ENCODE peak calls at places on chromosomes 1 and 21, in ten cellular contexts. J, Q, W, D, F, C, L, N, U and K are unnamed samples.

GRCh38 chr1:96596226-96596625 is 125.4 kb upstream of the PTBP2 start:
- DNase-seq in J (no peak), Q (no peak), W (peak; percentile 33), D (no peak), F (no peak), C (no peak), L (peak; percentile 83), N (peak; percentile 18), U (peak; percentile 53), K (no peak)

GRCh38 chr1:239428311-239428710 is 41.9 kb downstream of the CHRM3 start:
- DNase-seq in J (no peak), Q (no peak), W (no peak), D (no peak), F (no peak), C (no peak), L (no peak), N (no peak), U (no peak), K (no peak)

GRCh38 chr21:37915941-37916794 is at the start of gene KCNJ6:
- DNase-seq in J (peak; percentile 63), Q (no peak), W (no peak), D (no peak), F (no peak), C (no peak), L (peak; percentile 87), N (no peak), U (peak; percentile 60), K (no peak)

GRCh38 chr1:25095635-25096200 is 136.6 kb downstream of the SYF2 start:
- DNase-seq in J (no peak), Q (no peak), W (no peak), D (no peak), F (no peak), C (no peak), L (no peak), N (no peak), U (no peak), K (no peak)

GRCh38 chr1:72777918-72778317 is 495.6 kb upstream of the NEGR1 start:
- DNase-seq in J (no peak), Q (no peak), W (no peak), D (no peak), F (no peak), C (no peak), L (no peak), N (no peak), U (peak; percentile 3), K (no peak)

GRCh38 chr1:35935436-35935835 is 4.5 kb downstream of the AGO3 start:
- DNase-seq in J (no peak), Q (no peak), W (no peak), D (no peak), F (no peak), C (no peak), L (no peak), N (no peak), U (peak; percentile 56), K (no peak)

GRCh38 chr21:41589131-41589530 is 81.2 kb upstream of the TMPRSS2 start:
- DNase-seq in J (no peak), Q (no peak), W (peak; percentile 9), D (peak; percentile 30), F (no peak), C (no peak), L (no peak), N (no peak), U (no peak), K (peak; percentile 17)

GRCh38 chr1:65141918-65142317 is 6.1 kb upstream of the AK4 start:
- DNase-seq in J (no peak), Q (no peak), W (no peak), D (no peak), F (no peak), C (no peak), L (no peak), N (no peak), U (no peak), K (no peak)

GRCh38 chr21:41497008-41497407 is 10.9 kb downstream of the TMPRSS2 start:
- DNase-seq in J (no peak), Q (no peak), W (no peak), D (no peak), F (no peak), C (no peak), L (no peak), N (no peak), U (no peak), K (no peak)

GRCh38 chr1:59107516-59107915 is 189.4 kb upstream of the FGGY start:
- DNase-seq in J (no peak), Q (peak; percentile 49), W (no peak), D (peak; percentile 92), F (peak; percentile 93), C (peak; percentile 84), L (no peak), N (peak; percentile 95), U (no peak), K (peak; percentile 85)

DNA sequence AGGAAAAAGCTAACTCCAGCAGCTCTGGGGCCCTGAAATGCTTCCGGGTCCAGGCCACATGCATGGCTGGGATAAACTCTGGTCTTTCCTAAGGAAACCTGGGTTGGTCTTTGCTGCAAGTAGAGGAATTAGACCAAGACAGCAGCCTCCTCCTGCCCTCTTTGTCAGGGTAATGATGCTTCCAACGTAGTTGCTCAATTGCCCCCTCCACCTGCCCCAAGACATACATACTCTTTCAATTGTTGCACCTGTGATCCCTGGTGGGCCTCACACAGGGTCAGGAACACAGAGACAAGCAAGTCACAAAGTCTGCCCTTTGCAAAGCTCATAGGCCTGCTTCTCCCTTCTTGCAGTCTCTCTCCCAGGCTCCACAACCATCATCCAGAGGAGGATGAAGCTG is 41.9 kb upstream of the GRIK3 start:
- DNase-seq in J (no peak), Q (no peak), W (no peak), D (no peak), F (no peak), C (no peak), L (no peak), N (no peak), U (no peak), K (no peak)
- TF ChIP-seq CTCF in J (no peak), Q (no peak), W (no peak), D (no peak), F (no peak), C (no peak), L (no peak), N (no peak), U (no peak), K (no peak)

DNA sequence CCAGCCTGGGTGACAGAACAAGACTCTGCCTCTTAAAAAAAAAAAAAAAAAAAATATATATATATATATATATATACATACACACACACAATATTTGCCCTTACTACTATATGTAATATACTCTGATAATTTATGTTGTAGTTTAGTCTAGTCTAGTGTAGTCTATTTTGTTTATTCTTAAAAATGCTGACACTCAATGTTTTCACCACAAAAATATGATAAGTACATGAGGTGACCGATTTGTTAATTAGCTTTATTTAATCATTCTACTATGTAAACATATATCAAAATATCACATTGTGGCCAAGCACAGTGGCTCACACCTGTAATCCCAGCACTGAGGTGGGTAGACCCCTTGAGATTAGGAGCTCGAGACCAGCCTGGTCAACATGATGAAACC is 19.8 kb upstream of the ZNF362 start:
- DNase-seq in J (no peak), Q (no peak), W (no peak), D (no peak), F (no peak), C (no peak), L (no peak), N (no peak), U (no peak), K (no peak)
- TF ChIP-seq CTCF in J (no peak), Q (no peak), W (no peak), D (no peak), F (no peak), C (no peak), L (no peak), N (no peak), U (no peak), K (no peak)

DNA sequence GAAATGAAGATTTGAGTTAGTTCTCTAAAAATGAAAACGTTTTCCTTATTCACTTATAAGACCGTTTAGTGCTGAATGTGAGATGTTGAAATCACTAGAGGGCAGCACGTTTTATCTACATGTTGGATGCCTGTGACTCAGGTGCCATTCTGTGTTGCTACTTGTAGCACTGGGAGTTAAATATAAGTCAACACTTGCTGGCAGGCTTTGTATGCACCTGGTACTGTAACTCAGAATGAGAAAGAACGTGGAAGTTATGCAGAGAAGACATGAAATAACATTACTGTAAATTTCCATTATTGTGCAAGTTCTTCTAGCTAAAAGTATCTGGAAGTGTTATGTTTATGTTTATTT is 45.9 kb downstream of the MIGA1 start:
- DNase-seq in J (no peak), Q (no peak), W (peak; percentile 88), D (peak; percentile 72), F (no peak), C (peak; percentile 96), L (no peak), N (peak; percentile 98), U (peak; percentile 95), K (no peak)
- TF ChIP-seq CTCF in J (peak; percentile 31), Q (peak; percentile 19), W (peak; percentile 84), D (peak; percentile 48), F (no peak), C (peak; percentile 86), L (peak; percentile 57), N (peak; percentile 25), U (peak; percentile 28), K (no peak)

DNA sequence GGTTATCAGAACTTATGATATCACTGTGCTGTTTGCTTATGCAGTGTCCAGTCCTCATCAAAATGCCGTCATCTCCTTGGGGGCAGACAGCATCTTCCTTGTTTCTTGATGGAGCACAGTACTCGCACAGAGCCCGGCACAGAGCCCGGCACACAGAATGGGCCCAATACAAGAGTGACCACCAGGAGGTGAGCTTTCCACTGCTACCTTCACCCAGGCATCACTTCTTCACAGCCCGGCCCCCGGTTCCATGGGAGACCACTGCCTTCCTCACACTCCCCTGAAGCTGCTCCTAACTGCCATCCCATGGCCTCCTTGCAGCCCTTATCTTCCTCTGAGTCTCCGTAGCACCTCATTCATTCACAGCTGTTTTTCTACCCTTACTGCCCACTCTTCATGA is 94.0 kb downstream of the TNR start:
- DNase-seq in J (no peak), Q (no peak), W (no peak), D (no peak), F (no peak), C (no peak), L (peak; percentile 39), N (no peak), U (no peak), K (no peak)
- TF ChIP-seq CTCF in J (no peak), Q (no peak), W (peak; percentile 13), D (no peak), F (no peak), C (no peak), L (peak; percentile 43), N (no peak), U (no peak), K (no peak)

DNA sequence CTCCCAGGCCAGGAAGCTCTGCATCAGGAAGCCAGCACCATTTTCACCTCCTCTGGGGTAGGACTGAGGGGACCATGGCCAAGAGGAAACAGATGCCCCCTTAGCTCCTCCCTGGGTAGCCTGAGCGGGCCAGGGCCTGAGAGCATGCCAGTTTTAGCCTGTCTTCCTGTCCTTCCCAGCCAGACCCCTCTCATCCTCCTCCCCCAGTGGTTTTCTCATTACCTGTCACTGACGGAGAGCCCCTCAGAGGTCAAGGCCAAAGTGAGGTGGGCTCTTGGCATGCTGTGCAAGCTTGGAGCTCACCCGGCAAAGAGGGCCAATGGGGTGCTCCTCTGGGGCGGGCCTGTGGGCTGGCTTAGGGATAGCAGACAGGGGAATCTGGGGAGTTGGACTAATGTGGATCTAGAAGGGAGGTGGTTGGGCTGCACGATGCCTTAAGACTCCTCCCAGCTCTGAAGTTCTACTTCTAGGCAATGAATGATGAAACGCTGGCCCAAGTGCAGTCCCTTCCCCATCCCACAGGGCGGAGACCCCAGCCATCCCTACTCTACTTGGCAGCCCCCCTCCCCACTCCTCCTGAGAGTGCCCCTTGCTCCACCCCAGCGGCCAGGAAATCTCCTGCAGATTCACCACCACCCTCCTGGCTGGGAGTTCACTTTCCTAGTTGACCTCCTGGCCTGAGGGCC is 9.5 kb upstream of the LMNA start:
- DNase-seq in J (no peak), Q (no peak), W (no peak), D (peak; percentile 76), F (no peak), C (no peak), L (peak; percentile 82), N (peak; percentile 43), U (peak; percentile 54), K (no peak)
- TF ChIP-seq CTCF in J (no peak), Q (no peak), W (no peak), D (no peak), F (peak; percentile 19), C (no peak), L (peak; percentile 43), N (no peak), U (peak; percentile 2), K (no peak)